ENCODE peak calls at places on chromosomes 5 and 9, in ten cellular contexts. B is epithelial cell of proximal tubule; V is left lung; G is amniotic stem cell; T is stomach; U is OCI-M1; K is stimulated activated effector memory CD8-positive, alpha-beta T cell treated with anti-CD3 and anti-CD28 coated beads, Interleukin-12 subunit alpha, Interleukin-12 subunit beta, amount 100 ng/mL, for 72 hours; R is NB4; E is stimulated activated CD4-positive, alpha-beta T cell treated with anti-CD3 and anti-CD28 coated beads, TNF-alpha, amount 100 ng/mL, for 24 hours; W is BE2C. M is an unnamed sample.

GRCh38 chr5:157230610-157231009 is 35.3 kb upstream of the CYFIP2 start:
- DNase-seq in T (no peak), W (no peak), K (no peak), E (no peak), B (no peak), U (no peak), R (no peak), V (no peak), G (no peak), M (no peak)

GRCh38 chr9:112174223-112174964 is 703 bp downstream of the SUSD1 start:
- DNase-seq in W (peak; percentile 81), G (no peak), E (peak; percentile 40), T (peak; percentile 79), V (peak; percentile 82), R (peak; percentile 91), U (peak; percentile 84), B (no peak), K (peak; percentile 62), M (peak; percentile 54)

GRCh38 chr5:80372780-80373179 is 35.1 kb upstream of the ZFYVE16 start:
- DNase-seq in B (no peak), K (no peak), G (no peak), R (no peak), T (no peak), W (no peak), E (no peak), U (no peak), V (no peak), M (no peak)

GRCh38 chr5:151596839-151597539 is 5.9 kb upstream of the FAT2 start:
- DNase-seq in E (no peak), V (no peak), G (no peak), R (no peak), T (no peak), K (no peak), B (no peak), U (no peak), W (no peak), M (no peak)

GRCh38 chr5:67805666-67806348 is 409.7 kb upstream of the PIK3R1 start:
- DNase-seq in U (no peak), V (no peak), B (no peak), K (no peak), E (no peak), G (no peak), W (peak; percentile 34), R (no peak), T (no peak), M (no peak)

GRCh38 chr9:92266486-92266885 is 27.0 kb downstream of the IARS1 start:
- DNase-seq in V (no peak), U (no peak), W (no peak), G (no peak), K (no peak), R (no peak), T (no peak), B (no peak), E (no peak), M (no peak)

GRCh38 chr5:150264667-150265603 is 24.6 kb downstream of the CAMK2A start:
- DNase-seq in R (no peak), U (no peak), V (no peak), E (no peak), W (no peak), T (no peak), B (no peak), K (no peak), G (no peak), M (no peak)

GRCh38 chr5:158943057-158943456 is 156.7 kb downstream of the EBF1 start:
- DNase-seq in B (peak; percentile 93), V (no peak), T (no peak), R (no peak), W (no peak), E (no peak), G (peak; percentile 70), K (no peak), U (no peak), M (peak; percentile 3)

GRCh38 chr5:138849439-138849838 is 25.7 kb downstream of the LRRTM2 start:
- DNase-seq in U (no peak), W (no peak), T (no peak), E (no peak), B (no peak), R (no peak), G (no peak), V (no peak), K (no peak), M (no peak)

GRCh38 chr9:6305954-6306563 is 22.1 kb upstream of the TPD52L3 start:
- DNase-seq in B (peak; percentile 15), T (no peak), G (no peak), K (no peak), R (peak; percentile 65), W (no peak), U (peak; percentile 99), V (no peak), E (no peak), M (peak; percentile 65)

GRCh38 chr9:132575811-132576210 is 6.6 kb upstream of the BARHL1 start:
- DNase-seq in V (no peak), T (no peak), R (no peak), K (no peak), B (no peak), E (no peak), W (no peak), U (no peak), G (no peak), M (no peak)

GRCh38 chr9:10008101-10008799 is 604.6 kb downstream of the PTPRD start:
- DNase-seq in B (no peak), W (no peak), T (no peak), K (no peak), G (no peak), V (no peak), R (no peak), U (no peak), E (no peak), M (peak; percentile 37)

GRCh38 chr9:99177576-99178365 is 44.0 kb downstream of the ALG2 start:
- DNase-seq in W (no peak), B (no peak), V (no peak), U (no peak), G (no peak), K (no peak), T (no peak), R (no peak), E (no peak), M (no peak)

GRCh38 chr9:12628546-12628945 is 64.6 kb upstream of the TYRP1 start:
- DNase-seq in T (no peak), E (no peak), G (no peak), K (no peak), W (no peak), B (no peak), U (no peak), V (no peak), R (no peak), M (no peak)

GRCh38 chr5:166341708-166342329 is 1949.6 kb upstream of the WWC1 start:
- DNase-seq in T (no peak), U (peak; percentile 50), W (no peak), V (no peak), G (no peak), E (no peak), K (no peak), B (no peak), R (peak; percentile 17), M (peak; percentile 4)

GRCh38 chr9:37512439-37512838 is 26.7 kb downstream of the POLR1E start:
- DNase-seq in B (no peak), G (no peak), R (no peak), K (no peak), W (no peak), T (no peak), U (no peak), V (no peak), E (no peak), M (no peak)

GRCh38 chr5:61466017-61466416 is 134.0 kb downstream of the ZSWIM6 start:
- DNase-seq in G (no peak), T (no peak), U (no peak), E (no peak), R (no peak), W (no peak), V (no peak), K (no peak), B (no peak), M (no peak)

GRCh38 chr9:131862261-131862660 is 122.4 kb upstream of the RAPGEF1 start:
- DNase-seq in V (no peak), T (no peak), R (no peak), G (no peak), K (no peak), W (no peak), U (no peak), B (no peak), E (no peak), M (no peak)

GRCh38 chr5:39580702-39581498 is 156.1 kb upstream of the DAB2 start:
- DNase-seq in E (no peak), W (no peak), G (peak; percentile 50), R (peak; percentile 20), K (no peak), T (no peak), V (no peak), U (peak; percentile 20), B (no peak), M (peak; percentile 53)

GRCh38 chr9:37486616-37487544 is 1.1 kb downstream of the POLR1E start:
- DNase-seq in R (peak; percentile 26), U (no peak), T (no peak), W (no peak), E (no peak), G (peak; percentile 85), B (no peak), K (no peak), V (no peak), M (peak; percentile 32)

GRCh38 chr5:77563475-77563874 is 71.4 kb upstream of the WDR41 start:
- DNase-seq in V (no peak), W (peak; percentile 44), G (no peak), B (no peak), R (no peak), K (no peak), U (no peak), E (no peak), T (peak; percentile 45), M (peak; percentile 6)